ENCODE peak calls at places on chromosomes 11 and 22, in four cellular contexts. A, C, T and B are unnamed samples.

GRCh38 chr11:72760543-72761400 is 8.6 kb upstream of the ARAP1 start:
- DNase-seq in A (no peak), C (no peak), T (no peak), B (no peak)

GRCh38 chr11:74592441-74593362 is at the start of gene POLD3:
- DNase-seq in A (peak; percentile 90), C (peak; percentile 98), T (peak; percentile 94), B (peak; percentile 86)

GRCh38 chr11:33383075-33383919 is 126.1 kb downstream of the HIPK3 start:
- DNase-seq in A (no peak), C (no peak), T (no peak), B (no peak)

GRCh38 chr11:96648991-96649390 is 259.2 kb downstream of the JRKL start:
- DNase-seq in A (no peak), C (no peak), T (no peak), B (no peak)

GRCh38 chr11:70735976-70736375 is 337.6 kb downstream of the CTTN start:
- DNase-seq in A (no peak), C (no peak), T (no peak), B (no peak)

GRCh38 chr11:83918471-83918870 is 632.3 kb upstream of the CCDC90B start:
- DNase-seq in A (peak; percentile 59), C (no peak), T (no peak), B (no peak)

GRCh38 chr11:19646308-19646707 is 66.3 kb upstream of the NAV2 start:
- DNase-seq in A (no peak), C (no peak), T (no peak), B (no peak)

GRCh38 chr11:109877043-109877442 is 216.1 kb upstream of the ZC3H12C start:
- DNase-seq in A (no peak), C (no peak), T (no peak), B (no peak)

GRCh38 chr11:60899021-60899936 is 7.1 kb downstream of the PRPF19 start:
- DNase-seq in A (no peak), C (peak; percentile 49), T (peak; percentile 49), B (peak; percentile 74)

GRCh38 chr11:111331711-111332479 is 33.5 kb downstream of the POU2AF3 start:
- DNase-seq in A (no peak), C (no peak), T (no peak), B (no peak)

GRCh38 chr11:41983458-41983857 is 524.0 kb upstream of the LRRC4C start:
- DNase-seq in A (no peak), C (no peak), T (no peak), B (no peak)

GRCh38 chr11:96470521-96470920 is 80.7 kb downstream of the JRKL start:
- DNase-seq in A (no peak), C (no peak), T (no peak), B (no peak)

GRCh38 chr11:19975414-19975990 is 184.8 kb downstream of the DBX1 start:
- DNase-seq in A (no peak), C (no peak), T (no peak), B (peak; percentile 57)

GRCh38 chr22:49216579-49216978 is 611.1 kb downstream of the BRD1 start:
- DNase-seq in A (peak; percentile 50), C (peak; percentile 82), T (peak; percentile 4), B (no peak)

GRCh38 chr11:115497303-115497702 is 6.9 kb downstream of the CADM1 start:
- DNase-seq in A (no peak), C (no peak), T (no peak), B (no peak)

GRCh38 chr11:70014291-70014690 is 63.8 kb upstream of the ANO1 start:
- DNase-seq in A (no peak), C (no peak), T (no peak), B (no peak)

GRCh38 chr11:9825315-9825714 is 161.4 kb downstream of the SWAP70 start:
- DNase-seq in A (no peak), C (no peak), T (no peak), B (no peak)

GRCh38 chr11:65489706-65490310 is 9.0 kb upstream of the MALAT1 start:
- DNase-seq in A (no peak), C (peak; percentile 75), T (peak; percentile 53), B (no peak)

GRCh38 chr11:62025429-62026105 is 58.1 kb upstream of the FTH1 start:
- DNase-seq in A (peak; percentile 94), C (no peak), T (no peak), B (peak; percentile 85)

GRCh38 chr11:115493905-115494304 is 10.3 kb downstream of the CADM1 start:
- DNase-seq in A (no peak), C (no peak), T (no peak), B (no peak)

GRCh38 chr11:5367461-5368074 is 16.0 kb upstream of the OR51M1 start:
- DNase-seq in A (no peak), C (no peak), T (no peak), B (no peak)

GRCh38 chr11:92941676-92942571 is 27.5 kb upstream of the MTNR1B start:
- DNase-seq in A (no peak), C (no peak), T (no peak), B (peak; percentile 31)

GRCh38 chr11:29025001-29025400 is 916.8 kb downstream of the METTL15 start:
- DNase-seq in A (no peak), C (no peak), T (no peak), B (no peak)

GRCh38 chr22:35538801-35539321 is 1.8 kb upstream of the RASD2 start:
- DNase-seq in A (no peak), C (no peak), T (peak; percentile 71), B (peak; percentile 30)